ENCODE peak calls at places on chromosomes 11 and 22, in five cellular contexts. H is HCT116, R is esophagus squamous epithelium, B is sigmoid colon, I is tibial nerve. C is an unnamed sample.
A peak's percentile ranks its signal among the peaks of the same experiment; 100 is the strongest.

GRCh38 chr22:35581023-35581413 is 36.1 kb downstream of the MB start:
- DNase-seq in H (no peak), R (no peak), B (no peak), I (no peak), C (no peak)

GRCh38 chr22:37310815-37311595 is 28.7 kb downstream of the CYTH4 start:
- DNase-seq in H (no peak), R (no peak), B (no peak), I (no peak), C (peak; percentile 42)

GRCh38 chr11:122122179-122122578 is 6.2 kb upstream of the BLID start:
- DNase-seq in H (no peak), R (no peak), B (no peak), I (no peak), C (no peak)

GRCh38 chr22:24003887-24004286 is 1.4 kb downstream of the GSTT4 start:
- DNase-seq in H (no peak), R (no peak), B (peak; percentile 69), I (no peak), C (no peak)

GRCh38 chr11:63489879-63490278 is 1.1 kb downstream of the PLAAT5 start:
- DNase-seq in H (no peak), R (no peak), B (no peak), I (no peak), C (no peak)

GRCh38 chr11:121318848-121319834 is 26.6 kb downstream of the SC5D start:
- DNase-seq in H (peak; percentile 32), R (no peak), B (no peak), I (peak; percentile 32), C (no peak)

GRCh38 chr22:25282671-25283561 is 63.5 kb downstream of the CRYBB2 start:
- DNase-seq in H (no peak), R (no peak), B (no peak), I (no peak), C (peak; percentile 62)

GRCh38 chr11:125724125-125724524 is 22.0 kb upstream of the PATE1 start:
- DNase-seq in H (peak; percentile 12), R (no peak), B (no peak), I (no peak), C (no peak)

GRCh38 chr11:130077671-130078468 is 8.2 kb downstream of the APLP2 start:
- DNase-seq in H (no peak), R (no peak), B (no peak), I (no peak), C (no peak)

GRCh38 chr11:59578369-59578768 is 37.2 kb downstream of the OSBP start:
- DNase-seq in H (no peak), R (no peak), B (no peak), I (no peak), C (no peak)

GRCh38 chr11:2137202-2138071 is 1.8 kb downstream of the IGF2 start:
- DNase-seq in H (peak; percentile 36), R (no peak), B (no peak), I (peak; percentile 59), C (peak; percentile 82)

GRCh38 chr11:86742436-86742805 is 57.9 kb upstream of the PRSS23 start:
- DNase-seq in H (no peak), R (no peak), B (no peak), I (no peak), C (no peak)

GRCh38 chr22:20571531-20572007 is 64.2 kb downstream of the MED15 start:
- DNase-seq in H (no peak), R (no peak), B (no peak), I (no peak), C (no peak)

GRCh38 chr11:9851366-9851765 is 187.5 kb downstream of the SWAP70 start:
- DNase-seq in H (no peak), R (no peak), B (no peak), I (no peak), C (no peak)

GRCh38 chr11:113856966-113857759 is 18.2 kb downstream of the USP28 start:
- DNase-seq in H (no peak), R (no peak), B (no peak), I (no peak), C (no peak)

GRCh38 chr11:123549901-123550619 is 104.4 kb downstream of the SCN3B start:
- DNase-seq in H (no peak), R (no peak), B (no peak), I (no peak), C (no peak)

GRCh38 chr11:84260862-84261261 is 974.7 kb upstream of the CCDC90B start:
- DNase-seq in H (no peak), R (no peak), B (no peak), I (no peak), C (no peak)

GRCh38 chr11:12674936-12675696 is 895 bp downstream of the TEAD1 start:
- DNase-seq in H (no peak), R (no peak), B (peak; percentile 79), I (no peak), C (peak; percentile 56)

DNA sequence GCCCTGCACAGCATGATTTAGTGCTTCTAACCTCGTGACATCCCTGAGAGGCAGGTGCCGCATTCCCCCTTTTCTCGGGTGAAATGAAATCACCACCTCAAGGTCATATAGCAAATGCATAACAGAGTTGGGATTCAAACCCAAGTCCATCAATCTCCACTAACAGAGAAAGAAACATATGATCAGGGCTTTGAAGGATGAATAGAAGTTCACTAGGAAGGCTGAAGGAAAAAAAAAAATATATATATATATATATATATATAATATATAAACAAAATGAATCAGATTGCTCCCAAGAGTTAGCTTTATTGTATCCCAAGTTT is 12.1 kb upstream of the ARHGEF17 start:
- DNase-seq in H (no peak), R (no peak), B (no peak), I (no peak), C (no peak)
- TF ChIP-seq POLR2A in H (no peak), R (no peak), B (no peak), I (no peak), C (no peak)

GRCh38 chr22:49139492-49140151 is 688.1 kb downstream of the BRD1 start:
- DNase-seq in H (no peak), R (no peak), B (no peak), I (no peak), C (no peak)
- H3K27me3 ChIP-seq in H (peaks cover 63% of the 10 kb centered on the region), R (no peaks in the 10 kb centered on the region), B (no peaks in the 10 kb centered on the region), I (no peaks in the 10 kb centered on the region), C (no peaks in the 10 kb centered on the region)

GRCh38 chr11:4006946-4007680 is 87.5 kb upstream of the RRM1 start:
- DNase-seq in H (no peak), R (no peak), B (no peak), I (no peak), C (no peak)

GRCh38 chr11:4008116-4008515 is 86.5 kb upstream of the RRM1 start:
- DNase-seq in H (no peak), R (no peak), B (no peak), I (no peak), C (no peak)
- H3K27ac ChIP-seq in H (no peak overlapping the region), R (no peak overlapping the region), B (no peak overlapping the region), I (no peak overlapping the region), C (no peak overlapping the region)

GRCh38 chr22:49896201-49896600 is 22.0 kb downstream of the ALG12 start:
- DNase-seq in H (no peak), R (no peak), B (no peak), I (no peak), C (no peak)

GRCh38 chr22:49894321-49895072 is 23.7 kb downstream of the ALG12 start:
- DNase-seq in H (no peak), R (no peak), B (no peak), I (no peak), C (no peak)

GRCh38 chr22:49893025-49893424 is 25.2 kb downstream of the ALG12 start:
- DNase-seq in H (no peak), R (no peak), B (no peak), I (no peak), C (no peak)

GRCh38 chr22:49889071-49889470 is 29.2 kb downstream of the ALG12 start:
- DNase-seq in H (no peak), R (no peak), B (no peak), I (no peak), C (no peak)

DNA sequence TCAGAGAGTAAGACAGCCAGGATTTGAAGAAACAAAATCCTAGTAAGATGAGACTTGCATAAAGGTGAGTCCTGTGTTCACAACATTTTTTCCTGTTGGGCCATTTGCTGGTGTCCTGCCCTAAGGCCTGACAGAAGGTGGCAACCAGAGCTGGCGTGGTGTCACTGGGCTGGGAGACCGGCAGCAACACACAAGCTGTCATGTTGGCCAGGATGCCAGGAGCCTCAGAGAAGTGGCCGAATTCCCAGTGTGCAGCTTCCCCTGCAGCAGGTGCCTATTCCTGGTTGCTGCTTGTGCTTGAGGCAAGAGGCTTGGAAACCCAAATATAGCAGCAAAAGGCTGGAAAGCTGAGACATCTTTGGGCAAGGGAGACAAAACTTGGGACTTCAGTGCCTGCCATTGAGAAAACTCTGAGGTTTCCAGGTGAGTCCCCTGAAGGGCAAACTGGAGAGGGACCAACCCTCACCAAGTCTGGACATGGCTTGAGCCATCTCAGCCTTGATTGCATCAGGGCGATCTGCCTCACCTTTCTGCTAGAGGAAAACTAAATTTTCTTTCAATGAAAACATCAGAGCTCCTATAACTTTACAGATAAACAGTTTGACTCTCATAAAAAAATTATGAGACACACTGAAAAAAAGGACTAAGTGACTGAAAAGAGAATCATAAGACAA is 25.9 kb downstream of the ALG12 start:
- DNase-seq in H (no peak), R (no peak), B (no peak), I (no peak), C (peak; percentile 81)
- TF ChIP-seq POLR2A in H (no peak), R (no peak), B (no peak), I (no peak), C (no peak)

GRCh38 chr11:133081020-133081419 is 451.3 kb downstream of the OPCML start:
- DNase-seq in H (no peak), R (no peak), B (no peak), I (no peak), C (no peak)
- H3K27me3 ChIP-seq in H (no peaks in the 10 kb centered on the region), R (no peaks in the 10 kb centered on the region), B (peaks cover 5% of the 10 kb centered on the region), I (peaks cover 70% of the 10 kb centered on the region), C (peaks cover 15% of the 10 kb centered on the region)

GRCh38 chr11:36451681-36452080 is 58.4 kb downstream of the TRAF6 start:
- DNase-seq in H (no peak), R (no peak), B (no peak), I (no peak), C (no peak)

GRCh38 chr11:36450391-36450714 is 59.7 kb downstream of the TRAF6 start:
- DNase-seq in H (no peak), R (no peak), B (no peak), I (no peak), C (no peak)

GRCh38 chr11:36449566-36450390 is 60.3 kb downstream of the TRAF6 start:
- DNase-seq in H (no peak), R (no peak), B (no peak), I (no peak), C (no peak)

GRCh38 chr11:36452231-36452630 is 57.8 kb downstream of the TRAF6 start:
- DNase-seq in H (no peak), R (no peak), B (no peak), I (no peak), C (no peak)

GRCh38 chr11:36451045-36451444 is 59.0 kb downstream of the TRAF6 start:
- DNase-seq in H (no peak), R (no peak), B (no peak), I (no peak), C (no peak)
- H3K27ac ChIP-seq in H (no peak overlapping the region), R (no peak overlapping the region), B (no peak overlapping the region), I (no peak overlapping the region), C (no peak overlapping the region)